ENCODE peak calls at places on chromosomes 11 and 22, in nine cellular contexts. O is stimulated activated CD8-positive, alpha-beta memory T cell treated with anti-CD3 and anti-CD28 coated beads, Interleukin-15, amount 100 ng/mL, for 4 hours; I is activated CD4-positive, CD25-positive, alpha-beta regulatory T cell; R is ELR; F is cardiac fibroblast; D is NCI-H2081 treated with DMSO at 0.1 percent for 48 hours; U is tibial nerve; K is activated T-helper 1 cell treated with Interleukin-2 at 50 U/mL for 16 hours; Z is CD8-positive, alpha-beta memory T cell. X is an unnamed sample.

GRCh38 chr11:92751594-92751993 is 217.9 kb upstream of the MTNR1B start:
- DNase-seq in O (no peak), I (no peak), R (no peak), F (no peak), D (no peak), U (no peak), K (no peak), Z (no peak), X (no peak)

GRCh38 chr22:46537946-46538815 is 761 bp upstream of the CELSR1 start:
- DNase-seq in O (no peak), I (no peak), R (peak), F (peak), D (no peak), U (no peak), K (no peak), Z (no peak), X (no peak)

GRCh38 chr22:46352691-46353386 is 17.3 kb downstream of the TRMU start:
- DNase-seq in O (no peak), I (no peak), R (peak), F (peak), D (no peak), U (no peak), K (no peak), Z (no peak), X (no peak)

GRCh38 chr11:8739309-8739793 is 56.8 kb downstream of the RPL27A start:
- DNase-seq in O (no peak), I (no peak), R (no peak), F (no peak), D (no peak), U (no peak), K (no peak), Z (no peak), X (no peak)

GRCh38 chr11:104078250-104078649 is 41.8 kb downstream of the DDI1 start:
- DNase-seq in O (no peak), I (no peak), R (no peak), F (no peak), D (no peak), U (no peak), K (no peak), Z (no peak), X (no peak)

GRCh38 chr22:43241699-43242386 is 54.9 kb upstream of the TTLL12 start:
- DNase-seq in O (no peak), I (no peak), R (no peak), F (no peak), D (no peak), U (no peak), K (no peak), Z (no peak), X (no peak)

GRCh38 chr11:122165972-122166371 is 50.0 kb upstream of the BLID start:
- DNase-seq in O (no peak), I (no peak), R (no peak), F (peak), D (no peak), U (no peak), K (no peak), Z (no peak), X (no peak)

GRCh38 chr11:92838655-92839334 is 130.7 kb upstream of the MTNR1B start:
- DNase-seq in O (no peak), I (no peak), R (no peak), F (no peak), D (no peak), U (no peak), K (no peak), Z (no peak), X (no peak)

GRCh38 chr11:13355191-13355590 is 77.6 kb downstream of the BMAL1 start:
- DNase-seq in O (no peak), I (no peak), R (no peak), F (no peak), D (no peak), U (no peak), K (no peak), Z (no peak), X (no peak)

GRCh38 chr11:65575568-65576231 is at the start of gene EHBP1L1:
- DNase-seq in O (peak), I (peak), R (peak), F (peak), D (no peak), U (no peak), K (peak), Z (peak), X (peak)

GRCh38 chr22:29306175-29306829 is at the start of gene GAS2L1:
- DNase-seq in O (no peak), I (no peak), R (peak), F (peak), D (no peak), U (peak), K (no peak), Z (no peak), X (no peak)

GRCh38 chr22:34437140-34437539 is 516.9 kb upstream of the LARGE1 start:
- DNase-seq in O (no peak), I (no peak), R (no peak), F (no peak), D (no peak), U (no peak), K (no peak), Z (no peak), X (no peak)

GRCh38 chr11:96706761-96707160 is 316.9 kb downstream of the JRKL start:
- DNase-seq in O (no peak), I (no peak), R (no peak), F (no peak), D (no peak), U (no peak), K (no peak), Z (no peak), X (no peak)

GRCh38 chr11:65169164-65169641 is 830 bp upstream of the SPDYC start:
- DNase-seq in O (no peak), I (no peak), R (peak), F (peak), D (no peak), U (no peak), K (no peak), Z (no peak), X (no peak)

GRCh38 chr22:39360674-39361413 is 11.1 kb downstream of the SYNGR1 start:
- DNase-seq in O (no peak), I (no peak), R (no peak), F (no peak), D (no peak), U (no peak), K (no peak), Z (no peak), X (no peak)

GRCh38 chr11:130703489-130704190 is 212.6 kb downstream of the SNX19 start:
- DNase-seq in O (no peak), I (no peak), R (no peak), F (no peak), D (no peak), U (no peak), K (no peak), Z (no peak), X (no peak)